ENCODE peak calls at places on chromosomes 13 and 19, in four cellular contexts. I, V, M and Z are unnamed samples.

GRCh38 chr13:46947425-46948191 is 50.8 kb upstream of the HTR2A start:
- DNase-seq in V (no peak), I (no peak), M (no peak), Z (no peak)

GRCh38 chr13:97913206-97913605 is 40.3 kb upstream of the IPO5 start:
- DNase-seq in V (no peak), I (no peak), M (no peak), Z (no peak)

GRCh38 chr19:20388826-20389225 is 176.8 kb downstream of the ZNF737 start:
- DNase-seq in V (no peak), I (no peak), M (no peak), Z (no peak)

GRCh38 chr13:41590122-41590521 is 132.8 kb downstream of the RGCC start:
- DNase-seq in M (no peak), V (no peak), I (no peak), Z (no peak)

GRCh38 chr19:15935167-15935702 is 906 bp upstream of the CYP4F11 start:
- DNase-seq in I (no peak), V (no peak), M (no peak), Z (no peak)

GRCh38 chr19:41792513-41793413 is 3.6 kb upstream of the CEACAM3 start:
- DNase-seq in V (peak; percentile 76), M (no peak), I (peak; percentile 46), Z (peak; percentile 36)

GRCh38 chr13:19283836-19284235 is 102.2 kb upstream of the TUBA3C start:
- DNase-seq in M (no peak), V (no peak), I (no peak), Z (no peak)

GRCh38 chr13:93765056-93765455 is 538.4 kb downstream of the GPC6 start:
- DNase-seq in V (no peak), M (no peak), I (no peak), Z (no peak)

GRCh38 chr19:35143231-35143715 is at the start of gene FXYD7:
- DNase-seq in V (peak; percentile 74), M (no peak), I (no peak), Z (no peak)

GRCh38 chr13:110628952-110629701 is 13.8 kb downstream of the NAXD start:
- DNase-seq in I (no peak), V (no peak), M (peak; percentile 56), Z (no peak)

GRCh38 chr13:36920612-36921185 is 661 bp upstream of the SMAD9 start:
- DNase-seq in I (no peak), M (no peak), V (no peak), Z (no peak)

GRCh38 chr19:30023330-30023729 is 81.3 kb downstream of the URI1 start:
- DNase-seq in V (no peak), I (no peak), M (no peak), Z (no peak)

GRCh38 chr13:44011036-44011435 is 131.3 kb downstream of the LACC1 start:
- DNase-seq in M (peak; percentile 31), I (no peak), V (no peak), Z (no peak)

GRCh38 chr13:105920375-105920774 is 615.1 kb downstream of the EFNB2 start:
- DNase-seq in I (peak; percentile 58), V (no peak), M (peak; percentile 88), Z (peak; percentile 87)

GRCh38 chr13:70391678-70392077 is 283.4 kb upstream of the KLHL1 start:
- DNase-seq in V (no peak), I (no peak), M (no peak), Z (no peak)

GRCh38 chr13:19805765-19806164 is 23.0 kb upstream of the PSPC1 start:
- DNase-seq in I (no peak), V (no peak), M (no peak), Z (no peak)

GRCh38 chr13:20090349-20090748 is 70.5 kb downstream of the GJA3 start:
- DNase-seq in I (no peak), M (no peak), V (no peak), Z (no peak)

GRCh38 chr13:97222934-97223710 is 989 bp downstream of the MBNL2 start:
- DNase-seq in M (no peak), V (no peak), I (peak; percentile 31), Z (no peak)

GRCh38 chr19:45473366-45474190 is 5.8 kb downstream of the FOSB start:
- DNase-seq in V (no peak), M (no peak), I (no peak), Z (no peak)

GRCh38 chr13:49082653-49083536 is 107.2 kb downstream of the FNDC3A start:
- DNase-seq in V (no peak), I (no peak), M (peak; percentile 70), Z (peak; percentile 96)

GRCh38 chr19:7492142-7493055 is 3.6 kb upstream of the PEX11G start:
- DNase-seq in M (peak; percentile 89), V (no peak), I (no peak), Z (no peak)

GRCh38 chr19:43575156-43575950 is at the start of the genes PINLYP and XRCC1:
- DNase-seq in M (peak; percentile 99), V (peak; percentile 93), I (peak; percentile 97), Z (peak; percentile 98)
- H2BK5ac ChIP-seq in M (peak within 1 kb of the TSS; percentile 92), V (peak within 1 kb of the TSS; percentile 78), I (peak within 1 kb of the TSS; percentile 93), Z (peak within 1 kb of the TSS; percentile 82)

GRCh38 chr19:18682807-18683108 is 722 bp upstream of the CRTC1 start:
- DNase-seq in M (no peak), V (no peak), I (no peak), Z (no peak)

GRCh38 chr19:18683955-18684641 is 618 bp downstream of the CRTC1 start:
- DNase-seq in M (no peak), I (no peak), V (no peak), Z (no peak)

GRCh38 chr19:18684642-18684993 is 1.1 kb downstream of the CRTC1 start:
- DNase-seq in I (no peak), M (no peak), V (no peak), Z (no peak)

GRCh38 chr19:18685597-18686164 is 2.2 kb downstream of the CRTC1 start:
- DNase-seq in V (no peak), M (no peak), I (no peak), Z (peak; percentile 13)

GRCh38 chr19:18683109-18683954 is at the start of gene CRTC1:
- DNase-seq in M (peak; percentile 82), I (peak; percentile 89), V (peak; percentile 91), Z (peak; percentile 79)
- H2BK5ac ChIP-seq in M (peak within 1 kb of the TSS; percentile 96), I (peak within 1 kb of the TSS; percentile 93), V (peak within 1 kb of the TSS; percentile 93), Z (peak within 1 kb of the TSS; percentile 86)

DNA sequence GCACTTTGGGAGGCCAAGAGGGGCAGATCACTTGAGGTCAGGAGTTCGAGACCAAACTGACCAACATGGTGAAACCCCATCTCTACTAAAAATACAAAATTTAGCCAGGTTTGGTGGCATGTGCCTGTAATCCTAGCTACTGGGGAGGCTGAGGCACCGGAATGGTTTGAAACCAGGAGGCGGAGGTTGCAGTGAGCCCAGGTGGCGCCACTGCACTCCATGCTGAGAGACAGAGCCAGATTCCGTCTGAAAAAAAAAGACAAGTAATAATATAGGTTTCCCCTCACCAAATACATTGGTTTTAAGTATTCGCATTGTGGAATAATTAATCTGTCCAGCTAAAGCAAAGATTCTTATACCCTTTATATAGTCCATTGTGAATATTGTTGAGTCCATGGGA is 1544.6 kb downstream of the OLFM4 start:
- DNase-seq in M (no peak), I (no peak), V (no peak), Z (no peak)
- H2BK5ac ChIP-seq in M (no peak overlapping the region), I (no peak overlapping the region), V (no peak overlapping the region), Z (no peak overlapping the region)

GRCh38 chr13:29852464-29853054 is 2.1 kb upstream of the UBL3 start:
- DNase-seq in I (no peak), M (no peak), V (no peak), Z (peak; percentile 30)

GRCh38 chr13:29853131-29853530 is 2.7 kb upstream of the UBL3 start:
- DNase-seq in V (no peak), I (no peak), M (no peak), Z (no peak)

GRCh38 chr13:29849071-29849541 is 1.3 kb downstream of the UBL3 start:
- DNase-seq in I (no peak), V (no peak), M (peak; percentile 62), Z (peak; percentile 22)

GRCh38 chr13:29849731-29850212 is 645 bp downstream of the UBL3 start:
- DNase-seq in M (peak; percentile 84), I (no peak), V (peak; percentile 56), Z (peak; percentile 71)

DNA sequence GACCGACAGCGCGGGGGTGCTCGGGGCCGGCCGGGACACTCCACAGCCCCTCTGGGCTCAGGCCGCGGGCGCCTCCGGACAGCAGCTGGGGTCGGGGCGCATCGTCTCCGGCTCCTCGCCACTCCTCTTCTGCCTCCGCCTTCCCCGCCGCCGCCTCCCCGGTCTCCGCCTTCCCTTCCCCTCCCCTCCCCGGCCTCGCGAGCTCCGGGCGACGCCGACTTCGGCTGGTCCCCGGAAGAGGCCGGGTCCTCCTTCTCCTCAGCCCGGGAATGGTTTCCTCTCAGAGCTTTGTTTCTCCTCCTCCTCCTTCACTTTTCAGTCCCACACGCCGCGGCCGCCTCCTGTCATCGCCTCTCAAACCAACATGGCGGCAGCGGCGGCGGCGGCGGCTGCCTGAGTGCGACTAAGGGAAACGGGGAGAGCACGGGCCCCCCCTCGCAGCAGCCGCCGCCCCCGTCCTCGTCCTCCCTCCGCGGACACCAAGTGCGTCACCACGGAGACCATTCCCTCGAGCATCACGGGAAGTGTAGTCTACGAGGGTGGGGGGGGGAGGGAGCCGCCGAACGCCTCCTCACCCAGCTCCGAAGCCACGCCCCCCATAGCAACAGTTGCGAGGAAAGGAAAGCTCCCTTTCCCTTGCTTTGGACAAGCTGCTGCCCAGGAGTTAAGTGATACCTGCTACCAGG is at the start of gene UBL3:
- DNase-seq in I (peak; percentile 96), V (peak; percentile 87), M (peak; percentile 98), Z (peak; percentile 95)
- H2BK5ac ChIP-seq in I (peak within 1 kb of the TSS; percentile 99), V (no peak within 1 kb of the TSS), M (peak within 1 kb of the TSS; percentile 54), Z (peak within 1 kb of the TSS; percentile 97)